ENCODE peak calls at places on chromosomes 4 and X, in four cellular contexts. L is erythroblast, Q is uterus, S is IMR-90. Y is an unnamed sample.

GRCh38 chrX:38860106-38861013 is 59.1 kb downstream of the MID1IP1 start:
- DNase-seq in L (no peak), Q (no peak), S (no peak), Y (no peak)

GRCh38 chr4:81605278-81605677 is 133.6 kb upstream of the RASGEF1B start:
- DNase-seq in L (no peak), Q (no peak), S (no peak), Y (no peak)

GRCh38 chrX:54494970-54495813 is 842 bp downstream of the FGD1 start:
- DNase-seq in L (no peak), Q (peak), S (peak), Y (peak)

GRCh38 chrX:15055146-15055930 is 182.1 kb downstream of the MOSPD2 start:
- DNase-seq in L (no peak), Q (no peak), S (peak), Y (no peak)

GRCh38 chrX:116198235-116198634 is 27.7 kb downstream of the AGTR2 start:
- DNase-seq in L (no peak), Q (no peak), S (no peak), Y (no peak)

GRCh38 chr4:108492816-108493595 is 127.4 kb upstream of the RPL34 start:
- DNase-seq in L (peak), Q (no peak), S (peak), Y (no peak)

GRCh38 chrX:145848451-145848850 is 30.8 kb downstream of the SLITRK2 start:
- DNase-seq in L (no peak), Q (no peak), S (no peak), Y (no peak)

GRCh38 chr4:157741642-157742041 is 431.2 kb downstream of the GASK1B start:
- DNase-seq in L (no peak), Q (no peak), S (no peak), Y (no peak)

GRCh38 chr4:158599150-158599549 is 72.5 kb downstream of the C4orf46 start:
- DNase-seq in L (no peak), Q (no peak), S (no peak), Y (no peak)

GRCh38 chrX:129642641-129643040 is 12.1 kb downstream of the APLN start:
- DNase-seq in L (no peak), Q (no peak), S (no peak), Y (no peak)

GRCh38 chrX:66030505-66031317 is 9.2 kb downstream of the VSIG4 start:
- DNase-seq in L (peak), Q (no peak), S (peak), Y (no peak)

GRCh38 chr4:3805026-3805425 is 38.8 kb downstream of the ADRA2C start:
- DNase-seq in L (no peak), Q (no peak), S (no peak), Y (no peak)

GRCh38 chr4:60366661-60367060 is 833.5 kb upstream of the ADGRL3 start:
- DNase-seq in L (no peak), Q (no peak), S (no peak), Y (no peak)

GRCh38 chr4:27366424-27366823 is 505.8 kb downstream of the STIM2 start:
- DNase-seq in L (no peak), Q (no peak), S (no peak), Y (no peak)

GRCh38 chr4:88008133-88008621 is 742 bp downstream of the PKD2 start:
- DNase-seq in L (peak), Q (no peak), S (peak), Y (peak)

GRCh38 chr4:24024157-24024556 is 134.3 kb upstream of the PPARGC1A start:
- DNase-seq in L (no peak), Q (no peak), S (peak), Y (no peak)

GRCh38 chr4:168882650-168883233 is 127.3 kb downstream of the CBR4 start:
- DNase-seq in L (no peak), Q (peak), S (peak), Y (no peak)

GRCh38 chrX:53318766-53319353 is 37.5 kb upstream of the IQSEC2 start:
- DNase-seq in L (no peak), Q (no peak), S (no peak), Y (no peak)

GRCh38 chr4:73988096-73988495 is at the start of gene PPBP:
- DNase-seq in L (no peak), Q (no peak), S (no peak), Y (no peak)

GRCh38 chr4:137794779-137795178 is 262.5 kb upstream of the PCDH18 start:
- DNase-seq in L (no peak), Q (no peak), S (no peak), Y (no peak)

GRCh38 chrX:103918050-103918449 is 44.4 kb upstream of the TMSB15B start:
- DNase-seq in L (peak), Q (peak), S (peak), Y (peak)

GRCh38 chr4:110628321-110629213 is 5.7 kb upstream of the PITX2 start:
- DNase-seq in L (no peak), Q (no peak), S (no peak), Y (no peak)

GRCh38 chr4:113292371-113293042 is 243.1 kb downstream of the ANK2 start:
- DNase-seq in L (no peak), Q (peak), S (peak), Y (no peak)

GRCh38 chr4:11719879-11720278 is 291.2 kb upstream of the HS3ST1 start:
- DNase-seq in L (no peak), Q (no peak), S (no peak), Y (peak)

GRCh38 chrX:46686003-46686645 is 72.8 kb downstream of the SLC9A7 start:
- DNase-seq in L (peak), Q (peak), S (peak), Y (no peak)

GRCh38 chr4:1504786-1505500 is 98.7 kb upstream of the NKX1-1 start:
- DNase-seq in L (no peak), Q (peak), S (no peak), Y (no peak)

GRCh38 chr4:53012738-53013137 is 150.6 kb downstream of the RASL11B start:
- DNase-seq in L (no peak), Q (no peak), S (peak), Y (no peak)

GRCh38 chr4:156779774-156780173 is 191.8 kb downstream of the PDGFC start:
- DNase-seq in L (no peak), Q (no peak), S (peak), Y (no peak)

GRCh38 chrX:46236411-46236810 is 308.8 kb downstream of the ZNF674 start:
- DNase-seq in L (no peak), Q (no peak), S (no peak), Y (no peak)

GRCh38 chr4:53861856-53862610 is 202.4 kb downstream of the CHIC2 start:
- DNase-seq in L (no peak), Q (peak), S (peak), Y (no peak)

GRCh38 chr4:103099691-103100392 is at the start of gene BDH2:
- DNase-seq in L (peak), Q (peak), S (peak), Y (peak)

GRCh38 chr4:105989411-105990242 is 94.4 kb downstream of the NPNT start:
- DNase-seq in L (no peak), Q (peak), S (no peak), Y (no peak)

GRCh38 chrX:53445977-53446376 is 11.8 kb upstream of the HSD17B10 start:
- DNase-seq in L (peak), Q (no peak), S (peak), Y (peak)

GRCh38 chr4:26080876-26081628 is 167.0 kb downstream of the SMIM20 start:
- DNase-seq in L (no peak), Q (no peak), S (no peak), Y (no peak)

GRCh38 chr4:81651500-81651899 is 179.8 kb upstream of the RASGEF1B start:
- DNase-seq in L (no peak), Q (no peak), S (no peak), Y (no peak)

GRCh38 chr4:107691378-107691777 is 28.7 kb downstream of the PAPSS1 start:
- DNase-seq in L (no peak), Q (no peak), S (no peak), Y (peak)

GRCh38 chr4:81600511-81601269 is 129.0 kb upstream of the RASGEF1B start:
- DNase-seq in L (no peak), Q (peak), S (no peak), Y (no peak)

GRCh38 chrX:96440941-96441340 is 243.7 kb upstream of the DIAPH2 start:
- DNase-seq in L (no peak), Q (no peak), S (no peak), Y (no peak)

DNA sequence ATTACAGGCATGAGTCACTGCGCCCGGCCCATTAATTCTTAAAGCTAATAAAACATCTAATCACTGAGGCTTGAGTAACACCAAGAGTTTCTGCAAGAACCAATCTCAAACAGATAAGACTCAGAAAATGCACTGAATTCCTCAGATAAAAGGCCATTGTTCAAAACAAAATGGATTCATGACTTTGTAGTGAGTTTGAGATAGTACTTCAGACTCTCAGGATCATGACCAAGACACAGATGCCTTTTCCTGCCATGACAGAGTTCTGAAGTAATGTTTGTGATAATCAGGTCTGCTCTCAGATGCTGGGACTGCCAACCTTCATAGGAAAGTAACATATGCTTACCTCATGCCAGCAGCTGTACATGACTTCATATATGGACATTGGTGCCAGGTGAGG is 54.6 kb downstream of the NIPAL1 start:
- DNase-seq in L (no peak), Q (no peak), S (no peak), Y (no peak)
- TF ChIP-seq POLR2A in L (no peak), Q (no peak), S (no peak), Y (no peak)

GRCh38 chrX:149830192-149830873 is 48.6 kb downstream of the MAGEA9 start:
- DNase-seq in L (no peak), Q (no peak), S (peak), Y (no peak)

GRCh38 chrX:149831473-149831872 is 49.5 kb upstream of the MAGEA8 start:
- DNase-seq in L (peak), Q (no peak), S (no peak), Y (no peak)

GRCh38 chrX:149825424-149825823 is 43.7 kb downstream of the MAGEA9 start:
- DNase-seq in L (peak), Q (no peak), S (no peak), Y (no peak)

GRCh38 chrX:149827254-149827653 is 45.5 kb downstream of the MAGEA9 start:
- DNase-seq in L (no peak), Q (no peak), S (no peak), Y (no peak)

GRCh38 chrX:149829751-149830191 is 48.0 kb downstream of the MAGEA9 start:
- DNase-seq in L (no peak), Q (no peak), S (peak), Y (no peak)
- TF ChIP-seq POLR2A in L (no peak), Q (no peak), S (no peak), Y (no peak)

GRCh38 chr4:78776031-78776728 is at the start of gene BMP2K:
- DNase-seq in L (peak), Q (peak), S (peak), Y (peak)

GRCh38 chr4:78777556-78777900 is 1.4 kb downstream of the BMP2K start:
- DNase-seq in L (no peak), Q (no peak), S (no peak), Y (no peak)

GRCh38 chr4:78774395-78774794 is 1.8 kb upstream of the BMP2K start:
- DNase-seq in L (no peak), Q (no peak), S (peak), Y (no peak)

GRCh38 chr4:78776729-78777555 is 792 bp downstream of the BMP2K start:
- DNase-seq in L (peak), Q (peak), S (peak), Y (peak)

GRCh38 chr4:78775278-78776030 is 696 bp upstream of the BMP2K start:
- DNase-seq in L (peak), Q (peak), S (peak), Y (peak)
- TF ChIP-seq POLR2A in L (peak), Q (no peak), S (no peak), Y (no peak)

DNA sequence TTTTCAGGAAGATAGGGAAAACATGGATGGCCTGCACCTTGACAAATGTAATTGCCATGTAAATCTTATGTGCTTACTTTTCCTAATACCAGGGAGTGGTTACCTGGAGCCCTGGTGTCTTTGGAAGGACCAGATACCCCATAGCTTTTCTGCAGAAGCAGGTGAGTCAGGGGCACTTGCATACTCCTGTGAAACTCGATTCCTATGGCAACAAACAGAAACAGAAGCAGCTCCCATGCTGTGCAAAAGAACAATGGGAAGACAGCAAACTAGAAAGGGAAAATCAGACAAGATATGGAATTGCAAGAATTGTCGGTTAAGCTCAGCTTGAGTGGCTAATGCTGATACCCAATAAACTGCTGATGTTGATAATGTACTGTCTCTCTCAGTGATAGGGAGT is 117.4 kb upstream of the AFF2 start:
- DNase-seq in L (no peak), Q (no peak), S (no peak), Y (no peak)
- TF ChIP-seq POLR2A in L (no peak), Q (no peak), S (no peak), Y (no peak)